ENCODE peak calls at places on chromosome 12, in ten cellular contexts. W is activated CD8-positive, alpha-beta T cell treated with anti-CD3 and anti-CD28 coated beads for 36 hours; B is neural progenitor cell; O is Calu3; F is lower leg skin; G is uterus; U is suprapubic skin; J is AG04449; N is cardiac fibroblast; Q is neural crest cell. E is an unnamed sample.

GRCh38 chr12:25994252-25994651 is 35.8 kb downstream of the RASSF8 start:
- DNase-seq in N (peak), U (no peak), Q (no peak), J (peak), B (no peak), F (no peak), G (no peak), O (no peak), W (no peak), E (no peak)

GRCh38 chr12:117330441-117331113 is 30.8 kb downstream of the NOS1 start:
- DNase-seq in G (no peak), W (no peak), O (no peak), U (no peak), J (no peak), N (no peak), Q (no peak), B (no peak), F (no peak), E (no peak)

GRCh38 chr12:100154472-100155247 is 12.0 kb upstream of the BLTP3B start:
- DNase-seq in F (peak), U (peak), O (peak), Q (peak), W (peak), G (peak), B (peak), J (no peak), N (peak), E (peak)

GRCh38 chr12:49920241-49920914 is 16.7 kb upstream of the FAIM2 start:
- DNase-seq in B (no peak), F (no peak), G (peak), J (no peak), N (peak), W (no peak), U (no peak), Q (no peak), O (peak), E (no peak)

GRCh38 chr12:6921996-6922935 is 5.5 kb upstream of the ATN1 start:
- DNase-seq in U (no peak), N (no peak), F (no peak), G (no peak), O (no peak), Q (no peak), J (no peak), W (no peak), B (no peak), E (no peak)

GRCh38 chr12:6774557-6775062 is 2.3 kb downstream of the LAG3 start:
- DNase-seq in U (no peak), F (no peak), O (no peak), W (peak), N (no peak), J (no peak), B (no peak), G (no peak), Q (no peak), E (peak)

GRCh38 chr12:43277630-43278267 is 274.3 kb downstream of the ADAMTS20 start:
- DNase-seq in N (peak), O (peak), W (no peak), B (no peak), F (no peak), Q (no peak), U (no peak), G (no peak), J (no peak), E (no peak)

GRCh38 chr12:103241184-103241583 is 254.6 kb downstream of the C12orf42 start:
- DNase-seq in J (no peak), Q (no peak), G (no peak), F (no peak), O (no peak), W (no peak), N (no peak), U (no peak), B (no peak), E (no peak)

GRCh38 chr12:86719381-86719780 is 463.2 kb upstream of the MGAT4C start:
- DNase-seq in F (no peak), G (no peak), N (no peak), O (no peak), Q (no peak), J (no peak), W (no peak), U (no peak), B (no peak), E (no peak)

GRCh38 chr12:66467932-66468331 is 165.6 kb downstream of the HELB start:
- DNase-seq in F (no peak), N (peak), B (no peak), Q (no peak), O (no peak), J (no peak), U (no peak), W (peak), G (no peak), E (no peak)

GRCh38 chr12:124704619-124705018 is 137.2 kb upstream of the NCOR2 start:
- DNase-seq in B (no peak), U (no peak), J (no peak), O (no peak), N (no peak), F (no peak), W (no peak), Q (no peak), G (no peak), E (no peak)

GRCh38 chr12:56929780-56930179 is 4.4 kb downstream of the SDR9C7 start:
- DNase-seq in G (no peak), J (no peak), Q (no peak), O (no peak), N (no peak), U (no peak), W (no peak), B (no peak), F (no peak), E (no peak)

GRCh38 chr12:129966086-129966640 is 62.3 kb upstream of the TMEM132D start:
- DNase-seq in F (no peak), O (no peak), Q (no peak), N (no peak), B (peak), J (no peak), U (no peak), W (no peak), G (no peak), E (no peak)

GRCh38 chr12:92215358-92215757 is 69.7 kb upstream of the BTG1 start:
- DNase-seq in N (no peak), O (no peak), Q (no peak), J (no peak), B (no peak), F (no peak), W (no peak), G (no peak), U (no peak), E (no peak)

GRCh38 chr12:26121323-26121740 is 3.5 kb downstream of the BHLHE41 start:
- DNase-seq in J (no peak), N (no peak), F (no peak), Q (no peak), O (no peak), G (no peak), W (no peak), B (peak), U (no peak), E (no peak)

GRCh38 chr12:49336645-49337584 is at the start of gene C1QL4:
- DNase-seq in B (peak), Q (peak), O (peak), N (peak), G (peak), J (no peak), W (peak), U (peak), F (peak), E (peak)

GRCh38 chr12:22054155-22054554 is 8.1 kb downstream of the CMAS start:
- DNase-seq in F (no peak), N (no peak), G (no peak), O (no peak), U (no peak), J (no peak), W (no peak), Q (no peak), B (no peak), E (no peak)

GRCh38 chr12:7844131-7844530 is 28.6 kb downstream of the SLC2A14 start:
- DNase-seq in F (no peak), G (no peak), O (no peak), J (no peak), Q (no peak), B (no peak), U (no peak), W (no peak), N (no peak), E (no peak)

GRCh38 chr12:112380663-112381420 is 1.4 kb downstream of the HECTD4 start:
- DNase-seq in W (no peak), Q (peak), F (no peak), N (no peak), U (no peak), B (peak), J (no peak), G (no peak), O (no peak), E (no peak)

GRCh38 chr12:14256139-14256538 is 109.3 kb upstream of the ATF7IP start:
- DNase-seq in G (no peak), W (peak), U (no peak), J (no peak), N (peak), O (no peak), B (no peak), Q (no peak), F (no peak), E (no peak)

GRCh38 chr12:106042091-106042490 is 96.7 kb downstream of the NUAK1 start:
- DNase-seq in U (no peak), Q (no peak), W (no peak), B (no peak), F (no peak), G (no peak), J (no peak), O (no peak), N (no peak), E (no peak)

GRCh38 chr12:57001448-57001906 is 4.9 kb downstream of the ZBTB39 start:
- DNase-seq in Q (peak), B (peak), G (peak), N (peak), O (peak), J (no peak), U (no peak), W (peak), F (peak), E (peak)

GRCh38 chr12:127145929-127146789 is 1120.8 kb upstream of the TMEM132C start:
- DNase-seq in G (peak), O (no peak), F (peak), B (no peak), W (peak), U (peak), Q (no peak), N (peak), J (no peak), E (no peak)

GRCh38 chr12:29545102-29545467 is 47.6 kb upstream of the OVCH1 start:
- DNase-seq in G (no peak), U (no peak), J (no peak), F (no peak), O (no peak), B (no peak), N (no peak), W (no peak), Q (no peak), E (peak)
- TF ChIP-seq CTCF in G (no peak), U (no peak), J (no peak), F (no peak), O (no peak), B (no peak), N (no peak), W (no peak), Q (no peak), E (no peak)

DNA sequence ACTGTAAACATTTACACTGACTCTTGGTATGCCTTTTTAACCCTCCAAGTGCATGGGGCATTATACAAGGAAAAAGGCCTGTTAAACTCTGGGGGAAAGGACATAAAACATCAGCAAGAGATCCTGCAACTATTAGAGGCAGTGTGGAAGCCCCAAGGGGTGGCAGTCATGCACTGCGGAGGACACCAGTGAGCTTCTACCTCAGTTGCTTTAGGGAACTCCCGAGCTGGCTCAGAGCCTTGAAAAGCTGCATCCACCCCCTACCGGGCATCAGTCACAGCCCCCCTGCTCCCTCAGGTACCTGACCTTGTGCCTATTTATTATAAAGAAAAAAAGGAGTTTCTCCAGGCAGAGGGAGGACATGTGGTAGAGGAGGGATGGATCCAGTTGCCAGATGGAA is 695.6 kb upstream of the LMO3 start:
- DNase-seq in U (no peak), F (no peak), Q (no peak), W (no peak), G (no peak), N (no peak), B (peak), J (no peak), O (no peak), E (no peak)
- TF ChIP-seq CTCF in U (no peak), F (no peak), Q (no peak), W (no peak), G (no peak), N (no peak), B (no peak), J (no peak), O (no peak), E (no peak)

GRCh38 chr12:47758834-47759690 is at the start of gene RAPGEF3:
- DNase-seq in N (peak), O (peak), F (peak), B (peak), J (no peak), U (peak), Q (peak), G (peak), W (peak), E (peak)
- TF ChIP-seq CTCF in N (peak), O (peak), F (no peak), B (peak), J (peak), U (peak), Q (peak), G (peak), W (peak), E (peak)

GRCh38 chr12:65300679-65301349 is 22.3 kb downstream of the MSRB3 start:
- DNase-seq in J (no peak), O (peak), N (no peak), F (no peak), U (no peak), W (no peak), Q (no peak), G (no peak), B (peak), E (no peak)
- TF ChIP-seq CTCF in J (peak), O (peak), N (peak), F (no peak), U (peak), W (no peak), Q (peak), G (no peak), B (peak), E (no peak)

GRCh38 chr12:89618113-89618862 is 90.3 kb downstream of the ATP2B1 start:
- DNase-seq in B (no peak), F (no peak), G (no peak), O (no peak), Q (no peak), J (no peak), N (no peak), U (no peak), W (peak), E (no peak)
- TF ChIP-seq CTCF in B (no peak), F (no peak), G (no peak), O (no peak), Q (no peak), J (no peak), N (peak), U (no peak), W (no peak), E (no peak)

E was measured in GM13977.